ENCODE peak calls at places on chromosomes 16 and 17, in four cellular contexts. V, G, F and T are unnamed samples. For H3K27me3, the result is how much of the 10 kb centered on the place peaks cover.

GRCh38 chr17:66952031-66952524 is 12.4 kb upstream of the CACNG4 start:
- DNase-seq in F (peak), V (peak), G (peak), T (no peak)

GRCh38 chr17:76935331-76935730 is 67.1 kb downstream of the MGAT5B start:
- DNase-seq in G (no peak), F (no peak), V (peak), T (no peak)

GRCh38 chr16:15946257-15947044 is 3.0 kb upstream of the ABCC1 start:
- DNase-seq in F (no peak), G (no peak), V (peak), T (no peak)

GRCh38 chr17:9465216-9465921 is 110.3 kb downstream of the STX8 start:
- DNase-seq in F (no peak), G (no peak), V (peak), T (no peak)

GRCh38 chr16:1380195-1380594 is 28.5 kb downstream of the GNPTG start:
- DNase-seq in G (no peak), F (no peak), V (no peak), T (no peak)

GRCh38 chr17:49748223-49748622 is 15.7 kb downstream of the FAM117A start:
- DNase-seq in F (no peak), V (no peak), G (no peak), T (no peak)

GRCh38 chr16:31476305-31477219 is 4.6 kb downstream of the TGFB1I1 start:
- DNase-seq in V (no peak), G (peak), F (peak), T (no peak)

GRCh38 chr17:29042679-29043538 is at the start of gene PIPOX:
- DNase-seq in V (peak), G (peak), F (peak), T (no peak)

GRCh38 chr17:31660684-31661083 is 198.4 kb downstream of the COPRS start:
- DNase-seq in F (no peak), V (no peak), G (no peak), T (no peak)

GRCh38 chr17:31935512-31935911 is 1.3 kb upstream of the SUZ12 start:
- DNase-seq in F (no peak), G (no peak), V (no peak), T (no peak)

GRCh38 chr16:49454426-49455180 is 81.0 kb downstream of the C16orf78 start:
- DNase-seq in G (no peak), V (no peak), F (no peak), T (no peak)

GRCh38 chr17:68199837-68200688 is 47.8 kb upstream of the AMZ2 start:
- DNase-seq in F (peak), G (no peak), V (no peak), T (no peak)

GRCh38 chr16:65116818-65117430 is 4.9 kb downstream of the CDH11 start:
- DNase-seq in G (no peak), F (no peak), V (peak), T (no peak)

GRCh38 chr17:9860851-9861250 is 35.1 kb downstream of the GLP2R start:
- DNase-seq in G (no peak), F (no peak), V (no peak), T (no peak)

GRCh38 chr17:46136820-46137219 is 56.4 kb downstream of the KANSL1 start:
- DNase-seq in F (no peak), V (no peak), G (no peak), T (no peak)
- H3K27ac ChIP-seq in F (no peak), V (no peak), G (no peak), T (no peak)

GRCh38 chr17:82173351-82174041 is 39.1 kb downstream of the CCDC57 start:
- DNase-seq in F (no peak), V (no peak), G (no peak), T (no peak)
- H3K27me3 ChIP-seq in F (under half), V (under half), G (under half), T (under half)

GRCh38 chr17:60640503-60640902 is 37.1 kb upstream of the BCAS3 start:
- DNase-seq in V (peak), F (no peak), G (no peak), T (no peak)
- H3K27ac ChIP-seq in V (no peak), F (no peak), G (no peak), T (no peak)

DNA sequence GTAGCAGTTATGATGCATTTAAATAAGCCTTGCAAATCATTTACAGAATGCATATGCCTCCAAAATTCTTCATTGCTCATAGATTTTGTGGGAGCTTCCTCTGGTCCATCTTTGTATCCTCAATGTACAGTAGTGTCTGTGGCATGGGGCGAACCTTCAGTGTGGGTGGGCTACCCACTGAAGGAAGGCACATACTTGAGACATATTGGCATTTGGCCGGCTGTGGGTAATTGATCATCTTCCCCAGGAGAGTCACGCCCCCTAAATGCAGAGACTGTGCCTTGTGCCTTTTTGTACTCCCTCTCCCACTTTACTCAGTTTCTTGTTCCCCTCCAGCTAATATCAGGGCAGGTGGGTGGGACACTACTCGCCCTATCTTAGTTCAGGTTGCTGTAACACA is 132.0 kb downstream of the NPIPB5 start:
- DNase-seq in G (no peak), F (no peak), V (no peak), T (no peak)
- H3K27me3 ChIP-seq in G (under half), F (under half), V (under half), T (under half)

DNA sequence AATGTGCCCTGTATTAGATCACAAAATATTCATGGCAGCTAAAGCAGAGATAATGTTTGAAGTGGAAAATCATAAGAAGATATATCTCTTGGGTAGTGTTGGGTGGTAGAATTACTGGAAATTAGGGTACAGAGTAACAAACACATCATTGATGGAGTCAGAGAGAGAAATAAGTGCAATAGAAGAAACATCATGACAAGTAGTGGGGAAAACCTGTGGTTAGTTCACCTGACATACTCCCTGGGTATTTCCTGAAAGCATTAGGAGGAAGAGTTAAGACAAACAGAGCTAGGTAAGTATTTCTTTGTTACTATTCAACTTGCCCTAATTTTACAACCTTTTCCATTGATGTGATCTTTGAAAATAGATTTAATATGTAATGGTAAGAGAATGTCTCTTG is 691.9 kb upstream of the SOX9 start:
- DNase-seq in F (no peak), G (no peak), V (no peak), T (no peak)
- H3K27ac ChIP-seq in F (no peak), G (no peak), V (no peak), T (no peak)

DNA sequence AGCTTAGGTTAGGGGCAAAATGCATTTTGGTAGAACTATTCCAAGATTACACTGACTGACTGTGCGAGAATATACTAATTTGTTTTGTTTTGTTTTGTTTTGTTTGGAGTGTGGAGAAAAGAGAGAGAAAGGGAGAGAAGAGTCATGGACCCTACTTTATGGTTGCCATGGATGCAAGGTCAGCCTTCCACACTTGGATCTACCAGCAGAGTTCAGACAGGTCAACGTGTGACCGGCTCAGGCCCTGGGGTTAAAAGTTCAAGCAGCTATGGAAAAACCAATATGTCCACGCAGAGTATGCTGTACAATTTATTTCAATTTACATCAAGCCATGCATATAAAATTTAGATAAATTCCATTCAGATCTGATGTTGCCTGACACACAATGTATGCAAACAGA is 122.8 kb downstream of the SKAP1 start:
- DNase-seq in G (no peak), V (no peak), F (no peak), T (no peak)
- H3K27me3 ChIP-seq in G (half or more), V (half or more), F (under half), T (under half)

GRCh38 chr16:12803203-12804093 is at the start of gene CPPED1:
- DNase-seq in G (peak), F (peak), V (peak), T (peak)

GRCh38 chr16:12802661-12803060 is 1.0 kb downstream of the CPPED1 start:
- DNase-seq in V (no peak), F (no peak), G (no peak), T (no peak)

GRCh38 chr16:12805091-12805490 is 1.4 kb upstream of the CPPED1 start:
- DNase-seq in F (no peak), G (no peak), V (no peak), T (no peak)

GRCh38 chr16:12802048-12802447 is 1.6 kb downstream of the CPPED1 start:
- DNase-seq in F (no peak), V (no peak), G (no peak), T (no peak)

DNA sequence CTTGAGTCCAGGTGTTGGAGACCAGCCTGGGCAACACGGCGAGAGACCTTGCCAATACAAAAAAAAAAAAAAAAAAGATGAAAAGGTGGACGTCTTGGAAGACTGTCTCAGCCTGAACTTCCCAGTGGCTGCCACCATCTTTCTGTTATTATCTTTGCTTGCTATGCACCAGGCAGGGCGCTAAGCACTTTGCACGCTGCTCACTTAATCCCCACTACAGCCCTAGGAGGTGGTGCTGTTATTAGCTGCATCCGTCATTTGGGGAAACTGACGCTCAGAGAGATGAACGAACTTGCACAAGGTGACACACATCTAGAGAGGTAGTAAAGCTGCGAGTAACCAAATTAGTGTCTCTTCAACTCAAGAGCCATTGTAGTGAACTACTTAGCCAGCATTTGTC is 708 bp upstream of the CPPED1 start:
- DNase-seq in V (no peak), G (no peak), F (no peak), T (no peak)
- H3K27ac ChIP-seq in V (no peak), G (peak), F (no peak), T (no peak)